ENCODE peak calls at places on chromosomes 11 and 22, in five cellular contexts. E is stimulated activated CD4-positive, alpha-beta T cell treated with anti-CD3 and anti-CD28 coated beads, Interleukin-1b, Interleukin-23, amount 100 ng/mL, for 24 hours; X is foreskin fibroblast; S is activated CD4-positive, alpha-beta T cell treated with anti-CD3 and anti-CD28 coated beads for 48 hours; F is heart left ventricle. U is an unnamed sample.

GRCh38 chr11:114354076-114354475 is 46.2 kb downstream of the C11orf71 start:
- DNase-seq in S (no peak), X (peak; percentile 90), F (no peak), E (no peak), U (no peak)

GRCh38 chr11:57237204-57237681 is at the start of gene APLNR:
- DNase-seq in F (no peak), E (no peak), X (no peak), S (no peak), U (no peak)

GRCh38 chr11:120590472-120590871 is 78.9 kb downstream of the GRIK4 start:
- DNase-seq in E (no peak), F (no peak), S (no peak), X (no peak), U (no peak)

GRCh38 chr11:7536102-7536501 is 22.3 kb downstream of the PPFIBP2 start:
- DNase-seq in X (no peak), E (no peak), S (peak; percentile 28), F (no peak), U (no peak)

GRCh38 chr22:43412808-43413785 is 1.3 kb downstream of the MPPED1 start:
- DNase-seq in F (no peak), S (no peak), E (no peak), X (no peak), U (no peak)

GRCh38 chr22:24548812-24549211 is 6.1 kb downstream of the GUCD1 start:
- DNase-seq in F (no peak), X (no peak), S (no peak), E (no peak), U (no peak)

GRCh38 chr11:34427171-34427805 is 11.4 kb upstream of the CAT start:
- DNase-seq in X (peak; percentile 94), S (no peak), E (no peak), F (no peak), U (no peak)

GRCh38 chr11:20097319-20098221 is 62.7 kb downstream of the DBX1 start:
- DNase-seq in S (no peak), X (peak; percentile 90), E (no peak), F (no peak), U (no peak)

GRCh38 chr11:111173221-111173620 is 72.3 kb upstream of the POU2AF2 start:
- DNase-seq in F (no peak), S (no peak), X (no peak), E (no peak), U (no peak)

GRCh38 chr22:48724899-48725298 is 1102.8 kb downstream of the BRD1 start:
- DNase-seq in F (no peak), S (no peak), E (no peak), X (no peak), U (no peak)

GRCh38 chr11:73894725-73895335 is 18.0 kb downstream of the PAAF1 start:
- DNase-seq in F (no peak), E (no peak), X (peak; percentile 39), S (no peak), U (no peak)

GRCh38 chr11:19952101-19952605 is 208.1 kb downstream of the DBX1 start:
- DNase-seq in E (no peak), S (no peak), X (no peak), F (no peak), U (no peak)

GRCh38 chr22:37566329-37566837 is 6.1 kb downstream of the CDC42EP1 start:
- DNase-seq in F (no peak), E (peak; percentile 21), X (no peak), S (peak; percentile 37), U (no peak)